ENCODE peak calls at places on chromosomes 12 and 14, in eight cellular contexts. One of them, this sample, is unnamed.

GRCh38 chr12:96501139-96501741 is 11.9 kb downstream of the CFAP54 start:
- DNase-seq in OCI-LY7: peak
- DNase-seq in WTC11: no peak
- DNase-seq in amygdala: no peak
- DNase-seq in BJ: no peak
- DNase-seq in astrocyte of the cerebellum: no peak
- DNase-seq in LNCaP clone FGC: no peak
- DNase-seq in neuronal stem cell: no peak
- DNase-seq in this sample: no peak

GRCh38 chr12:117481470-117481869 is 120.0 kb upstream of the NOS1 start:
- DNase-seq in WTC11: no peak
- DNase-seq in neuronal stem cell: no peak
- DNase-seq in astrocyte of the cerebellum: no peak
- DNase-seq in BJ: no peak
- DNase-seq in amygdala: no peak
- DNase-seq in OCI-LY7: no peak
- DNase-seq in LNCaP clone FGC: no peak
- DNase-seq in this sample: no peak

GRCh38 chr14:77870646-77871045 is 70.7 kb downstream of the ADCK1 start:
- DNase-seq in LNCaP clone FGC: no peak
- DNase-seq in astrocyte of the cerebellum: no peak
- DNase-seq in WTC11: no peak
- DNase-seq in neuronal stem cell: no peak
- DNase-seq in OCI-LY7: no peak
- DNase-seq in BJ: no peak
- DNase-seq in amygdala: no peak
- DNase-seq in this sample: no peak

GRCh38 chr14:77980475-77981321 is 180.8 kb downstream of the ADCK1 start:
- DNase-seq in astrocyte of the cerebellum: no peak
- DNase-seq in neuronal stem cell: no peak
- DNase-seq in WTC11: peak
- DNase-seq in amygdala: no peak
- DNase-seq in OCI-LY7: no peak
- DNase-seq in BJ: no peak
- DNase-seq in LNCaP clone FGC: no peak
- DNase-seq in this sample: no peak

GRCh38 chr12:113889076-113889475 is 77.0 kb downstream of the RBM19 start:
- DNase-seq in LNCaP clone FGC: no peak
- DNase-seq in amygdala: no peak
- DNase-seq in neuronal stem cell: no peak
- DNase-seq in OCI-LY7: no peak
- DNase-seq in BJ: no peak
- DNase-seq in WTC11: no peak
- DNase-seq in astrocyte of the cerebellum: no peak
- DNase-seq in this sample: no peak

GRCh38 chr14:35855886-35856481 is 29.8 kb downstream of the BRMS1L start:
- DNase-seq in neuronal stem cell: no peak
- DNase-seq in BJ: no peak
- DNase-seq in astrocyte of the cerebellum: peak
- DNase-seq in OCI-LY7: peak
- DNase-seq in LNCaP clone FGC: no peak
- DNase-seq in amygdala: no peak
- DNase-seq in WTC11: no peak
- DNase-seq in this sample: no peak

GRCh38 chr12:126747530-126748149 is 1519.3 kb upstream of the TMEM132C start:
- DNase-seq in LNCaP clone FGC: no peak
- DNase-seq in OCI-LY7: peak
- DNase-seq in BJ: no peak
- DNase-seq in amygdala: peak
- DNase-seq in astrocyte of the cerebellum: no peak
- DNase-seq in WTC11: peak
- DNase-seq in neuronal stem cell: no peak
- DNase-seq in this sample: no peak

GRCh38 chr12:100741084-100741711 is 53.4 kb upstream of the ANO4 start:
- DNase-seq in neuronal stem cell: no peak
- DNase-seq in amygdala: no peak
- DNase-seq in OCI-LY7: peak
- DNase-seq in LNCaP clone FGC: peak
- DNase-seq in WTC11: no peak
- DNase-seq in BJ: no peak
- DNase-seq in astrocyte of the cerebellum: peak
- DNase-seq in this sample: no peak

GRCh38 chr14:73394317-73394716 is 64.0 kb downstream of the NUMB start:
- DNase-seq in neuronal stem cell: no peak
- DNase-seq in OCI-LY7: no peak
- DNase-seq in astrocyte of the cerebellum: no peak
- DNase-seq in LNCaP clone FGC: no peak
- DNase-seq in amygdala: no peak
- DNase-seq in WTC11: no peak
- DNase-seq in BJ: no peak
- DNase-seq in this sample: no peak

GRCh38 chr12:124684496-124684895 is 117.1 kb upstream of the NCOR2 start:
- DNase-seq in LNCaP clone FGC: no peak
- DNase-seq in OCI-LY7: no peak
- DNase-seq in neuronal stem cell: no peak
- DNase-seq in BJ: no peak
- DNase-seq in amygdala: peak
- DNase-seq in astrocyte of the cerebellum: no peak
- DNase-seq in WTC11: no peak
- DNase-seq in this sample: no peak

GRCh38 chr12:108425238-108425795 is 86.2 kb upstream of the CMKLR1 start:
- DNase-seq in astrocyte of the cerebellum: no peak
- DNase-seq in OCI-LY7: no peak
- DNase-seq in amygdala: no peak
- DNase-seq in LNCaP clone FGC: no peak
- DNase-seq in WTC11: peak
- DNase-seq in neuronal stem cell: no peak
- DNase-seq in BJ: no peak
- DNase-seq in this sample: no peak

GRCh38 chr14:92510972-92511371 is 2.6 kb upstream of the RIN3 start:
- DNase-seq in OCI-LY7: peak
- DNase-seq in amygdala: no peak
- DNase-seq in WTC11: peak
- DNase-seq in astrocyte of the cerebellum: no peak
- DNase-seq in LNCaP clone FGC: no peak
- DNase-seq in BJ: no peak
- DNase-seq in neuronal stem cell: no peak
- DNase-seq in this sample: no peak

GRCh38 chr14:67385120-67385519 is 25.0 kb downstream of the EIF2S1 start:
- DNase-seq in astrocyte of the cerebellum: no peak
- DNase-seq in LNCaP clone FGC: peak
- DNase-seq in OCI-LY7: no peak
- DNase-seq in amygdala: no peak
- DNase-seq in WTC11: no peak
- DNase-seq in BJ: no peak
- DNase-seq in neuronal stem cell: no peak
- DNase-seq in this sample: no peak

GRCh38 chr12:46360908-46361666 is 11.5 kb downstream of the SLC38A2 start:
- DNase-seq in WTC11: no peak
- DNase-seq in BJ: no peak
- DNase-seq in neuronal stem cell: no peak
- DNase-seq in astrocyte of the cerebellum: no peak
- DNase-seq in LNCaP clone FGC: no peak
- DNase-seq in OCI-LY7: peak
- DNase-seq in amygdala: no peak
- DNase-seq in this sample: no peak

GRCh38 chr14:96260341-96260821 is 4.4 kb downstream of the BDKRB1 start:
- DNase-seq in BJ: no peak
- DNase-seq in WTC11: no peak
- DNase-seq in astrocyte of the cerebellum: no peak
- DNase-seq in LNCaP clone FGC: no peak
- DNase-seq in amygdala: no peak
- DNase-seq in OCI-LY7: no peak
- DNase-seq in neuronal stem cell: no peak
- DNase-seq in this sample: no peak

GRCh38 chr14:77097006-77097688 is 911 bp upstream of the CIPC start:
- DNase-seq in amygdala: no peak
- DNase-seq in BJ: no peak
- DNase-seq in astrocyte of the cerebellum: no peak
- DNase-seq in LNCaP clone FGC: no peak
- DNase-seq in neuronal stem cell: no peak
- DNase-seq in WTC11: no peak
- DNase-seq in OCI-LY7: no peak
- DNase-seq in this sample: peak

GRCh38 chr12:99390707-99391106 is 256.8 kb upstream of the GARIN6 start:
- DNase-seq in neuronal stem cell: peak
- DNase-seq in BJ: no peak
- DNase-seq in astrocyte of the cerebellum: no peak
- DNase-seq in OCI-LY7: no peak
- DNase-seq in WTC11: peak
- DNase-seq in amygdala: no peak
- DNase-seq in LNCaP clone FGC: no peak
- DNase-seq in this sample: no peak

GRCh38 chr12:57171668-57172067 is 24.2 kb upstream of the LRP1-AS start:
- DNase-seq in OCI-LY7: no peak
- DNase-seq in LNCaP clone FGC: no peak
- DNase-seq in neuronal stem cell: no peak
- DNase-seq in BJ: no peak
- DNase-seq in astrocyte of the cerebellum: no peak
- DNase-seq in WTC11: no peak
- DNase-seq in amygdala: no peak
- DNase-seq in this sample: no peak

GRCh38 chr14:99872786-99873440 is 79.7 kb downstream of the EML1 start:
- DNase-seq in OCI-LY7: no peak
- DNase-seq in neuronal stem cell: peak
- DNase-seq in astrocyte of the cerebellum: peak
- DNase-seq in WTC11: peak
- DNase-seq in LNCaP clone FGC: no peak
- DNase-seq in BJ: no peak
- DNase-seq in amygdala: no peak
- DNase-seq in this sample: no peak

GRCh38 chr12:53198470-53199110 is 8.5 kb downstream of the ITGB7 start:
- DNase-seq in WTC11: no peak
- DNase-seq in OCI-LY7: no peak
- DNase-seq in neuronal stem cell: no peak
- DNase-seq in astrocyte of the cerebellum: no peak
- DNase-seq in BJ: no peak
- DNase-seq in amygdala: no peak
- DNase-seq in LNCaP clone FGC: no peak
- DNase-seq in this sample: no peak

GRCh38 chr14:100524933-100525243 is 62.3 kb downstream of the BEGAIN start:
- DNase-seq in neuronal stem cell: peak
- DNase-seq in BJ: no peak
- DNase-seq in OCI-LY7: peak
- DNase-seq in LNCaP clone FGC: no peak
- DNase-seq in astrocyte of the cerebellum: no peak
- DNase-seq in WTC11: peak
- DNase-seq in amygdala: no peak
- DNase-seq in this sample: no peak

GRCh38 chr12:120687570-120688289 is 781 bp downstream of the MLEC start:
- DNase-seq in BJ: no peak
- DNase-seq in WTC11: peak
- DNase-seq in astrocyte of the cerebellum: no peak
- DNase-seq in amygdala: no peak
- DNase-seq in OCI-LY7: peak
- DNase-seq in LNCaP clone FGC: no peak
- DNase-seq in neuronal stem cell: no peak
- DNase-seq in this sample: no peak

GRCh38 chr14:104353221-104353920 is 215.0 kb downstream of the KIF26A start:
- DNase-seq in OCI-LY7: no peak
- DNase-seq in LNCaP clone FGC: no peak
- DNase-seq in BJ: no peak
- DNase-seq in amygdala: no peak
- DNase-seq in WTC11: no peak
- DNase-seq in astrocyte of the cerebellum: no peak
- DNase-seq in neuronal stem cell: no peak
- DNase-seq in this sample: no peak

GRCh38 chr12:127552838-127553237 is 714.1 kb upstream of the TMEM132C start:
- DNase-seq in LNCaP clone FGC: no peak
- DNase-seq in amygdala: no peak
- DNase-seq in neuronal stem cell: no peak
- DNase-seq in BJ: no peak
- DNase-seq in OCI-LY7: no peak
- DNase-seq in astrocyte of the cerebellum: no peak
- DNase-seq in WTC11: no peak
- DNase-seq in this sample: no peak

GRCh38 chr12:27615331-27615891 is 80.8 kb upstream of the REP15 start:
- DNase-seq in BJ: peak
- DNase-seq in astrocyte of the cerebellum: no peak
- DNase-seq in neuronal stem cell: no peak
- DNase-seq in WTC11: no peak
- DNase-seq in OCI-LY7: no peak
- DNase-seq in amygdala: no peak
- DNase-seq in LNCaP clone FGC: no peak
- DNase-seq in this sample: no peak

GRCh38 chr12:114274131-114274530 is 131.8 kb downstream of the TBX5 start:
- DNase-seq in WTC11: no peak
- DNase-seq in OCI-LY7: no peak
- DNase-seq in amygdala: no peak
- DNase-seq in BJ: no peak
- DNase-seq in neuronal stem cell: no peak
- DNase-seq in astrocyte of the cerebellum: no peak
- DNase-seq in LNCaP clone FGC: peak
- DNase-seq in this sample: no peak

GRCh38 chr14:60311417-60311816 is 62.4 kb downstream of the PPM1A start:
- DNase-seq in LNCaP clone FGC: no peak
- DNase-seq in amygdala: no peak
- DNase-seq in OCI-LY7: no peak
- DNase-seq in WTC11: no peak
- DNase-seq in neuronal stem cell: no peak
- DNase-seq in astrocyte of the cerebellum: peak
- DNase-seq in BJ: peak
- DNase-seq in this sample: no peak

GRCh38 chr12:88957358-88957757 is 377.1 kb upstream of the KITLG start:
- DNase-seq in OCI-LY7: no peak
- DNase-seq in amygdala: no peak
- DNase-seq in astrocyte of the cerebellum: no peak
- DNase-seq in WTC11: no peak
- DNase-seq in LNCaP clone FGC: no peak
- DNase-seq in neuronal stem cell: no peak
- DNase-seq in BJ: no peak
- DNase-seq in this sample: no peak

This sample was measured in brain pericyte.